ENCODE peak calls at places on chromosomes 11 and 22, in four cellular contexts. T is HS-27A, C is T-helper 1 cell, Z is KG1. D is an unnamed sample.

GRCh38 chr11:31442086-31442485 is 67.3 kb downstream of the IMMP1L start:
- DNase-seq in Z (no peak), C (no peak), T (no peak), D (no peak)

GRCh38 chr11:18853086-18853720 is 61.6 kb upstream of the PTPN5 start:
- DNase-seq in Z (no peak), C (no peak), T (no peak), D (no peak)

GRCh38 chr11:112292785-112293407 is 32.2 kb upstream of the PLET1 start:
- DNase-seq in T (peak), Z (no peak), C (no peak), D (no peak)

GRCh38 chr11:10666556-10666955 is 27.0 kb downstream of the IRAG1 start:
- DNase-seq in T (no peak), C (no peak), Z (no peak), D (no peak)

GRCh38 chr11:100602716-100603115 is 84.4 kb upstream of the ARHGAP42 start:
- DNase-seq in T (no peak), Z (no peak), C (no peak), D (no peak)

GRCh38 chr11:129090056-129090455 is 102.1 kb downstream of the ARHGAP32 start:
- DNase-seq in C (no peak), T (no peak), Z (no peak), D (no peak)

GRCh38 chr11:124898711-124899110 is 1.0 kb upstream of the ROBO4 start:
- DNase-seq in Z (no peak), T (peak), C (no peak), D (no peak)

GRCh38 chr11:117823941-117824420 is 563 bp downstream of the FXYD2 start:
- DNase-seq in Z (no peak), C (no peak), T (no peak), D (no peak)

GRCh38 chr11:128125723-128126122 is 461.6 kb downstream of the ETS1 start:
- DNase-seq in C (no peak), T (no peak), Z (no peak), D (no peak)

GRCh38 chr11:38019072-38019775 is 1421.2 kb upstream of the RAG2 start:
- DNase-seq in T (peak), C (no peak), Z (no peak), D (no peak)

GRCh38 chr22:20125201-20126174 is 6.1 kb upstream of the ZDHHC8 start:
- DNase-seq in T (no peak), Z (no peak), C (no peak), D (no peak)

GRCh38 chr22:20867179-20868099 is 8.6 kb downstream of the SNAP29 start:
- DNase-seq in Z (no peak), C (no peak), T (no peak), D (no peak)

GRCh38 chr11:73262851-73263495 is 9.2 kb upstream of the P2RY6 start:
- DNase-seq in C (no peak), T (no peak), Z (no peak), D (no peak)

GRCh38 chr11:32584921-32585320 is 1.3 kb downstream of the EIF3M start:
- DNase-seq in Z (no peak), C (no peak), T (no peak), D (no peak)

GRCh38 chr11:118398797-118399564 is 2.4 kb upstream of the ATP5MG start:
- DNase-seq in C (peak), Z (no peak), T (no peak), D (peak)

GRCh38 chr22:17562906-17563870 is at the start of gene SLC25A18:
- DNase-seq in T (no peak), C (no peak), Z (no peak), D (no peak)

GRCh38 chr22:49509016-49509415 is 318.7 kb downstream of the BRD1 start:
- DNase-seq in T (no peak), C (no peak), Z (no peak), D (no peak)

GRCh38 chr11:36398261-36398953 is 102.3 kb downstream of the PRR5L start:
- DNase-seq in C (no peak), Z (no peak), T (no peak), D (no peak)

GRCh38 chr11:127651175-127651887 is 650.8 kb upstream of the KIRREL3 start:
- DNase-seq in C (no peak), Z (no peak), T (peak), D (no peak)

GRCh38 chr11:43567396-43567975 is 113.1 kb upstream of the HSD17B12 start:
- DNase-seq in T (peak), C (no peak), Z (no peak), D (no peak)

GRCh38 chr11:127632546-127632945 is 632.0 kb upstream of the KIRREL3 start:
- DNase-seq in T (no peak), Z (no peak), C (no peak), D (no peak)

GRCh38 chr11:17743808-17744119 is 9.2 kb downstream of the KCNC1 start:
- DNase-seq in T (peak), C (no peak), Z (no peak), D (no peak)

GRCh38 chr22:46355369-46355995 is 20.0 kb downstream of the TRMU start:
- DNase-seq in C (peak), T (no peak), Z (no peak), D (peak)

GRCh38 chr22:49213731-49214352 is 613.8 kb downstream of the BRD1 start:
- DNase-seq in C (no peak), T (no peak), Z (no peak), D (no peak)

GRCh38 chr11:130585545-130585944 is 137.1 kb downstream of the ADAMTS15 start:
- DNase-seq in Z (no peak), C (no peak), T (no peak), D (no peak)

GRCh38 chr11:66429983-66430602 is 8.6 kb downstream of the MRPL11 start:
- DNase-seq in C (peak), Z (peak), T (peak), D (peak)

GRCh38 chr22:22121445-22121844 is 123.1 kb upstream of the VPREB1 start:
- DNase-seq in Z (no peak), T (no peak), C (no peak), D (no peak)

GRCh38 chr22:22720724-22721261 is 76.4 kb downstream of the GGTLC2 start:
- DNase-seq in C (no peak), Z (no peak), T (no peak), D (no peak)

GRCh38 chr22:36493690-36494110 is 12.3 kb upstream of the TXN2 start:
- DNase-seq in T (no peak), Z (peak), C (no peak), D (no peak)

GRCh38 chr11:108635106-108635505 is 29.8 kb upstream of the DDX10 start:
- DNase-seq in T (no peak), Z (no peak), C (no peak), D (no peak)

GRCh38 chr11:34356130-34356529 is 1.7 kb downstream of the ABTB2 start:
- DNase-seq in C (no peak), Z (no peak), T (no peak), D (no peak)